ENCODE peak calls at places on chromosomes 3 and 15, in seven cellular contexts. N is SK-N-SH, R is A549, W is HL-60, G is GM12878, D is Panc1, S is K562. C is an unnamed sample.

GRCh38 chr3:97432914-97433313 is 331.6 kb upstream of the ARL6 start:
- DNase-seq in R (no peak), N (no peak), D (no peak), W (no peak), S (no peak), G (no peak), C (peak; percentile 12)

GRCh38 chr3:171810278-171811058 is at the start of gene PLD1:
- DNase-seq in N (peak; percentile 88), R (peak; percentile 79), G (no peak), W (peak; percentile 45), D (no peak), S (peak; percentile 87), C (peak; percentile 71)

GRCh38 chr3:74636981-74637380 is 22.5 kb upstream of the CNTN3 start:
- DNase-seq in W (no peak), D (no peak), N (no peak), G (no peak), R (no peak), S (no peak), C (no peak)

GRCh38 chr15:40219801-40220200 is 19.1 kb upstream of the PAK6 start:
- DNase-seq in G (no peak), N (no peak), D (no peak), W (no peak), R (no peak), S (no peak), C (no peak)

GRCh38 chr3:142888484-142889262 is at the start of gene PCOLCE2:
- DNase-seq in D (no peak), G (no peak), W (no peak), S (peak; percentile 36), N (peak; percentile 73), R (peak; percentile 66), C (peak; percentile 64)

GRCh38 chr3:50525987-50526386 is 22.6 kb upstream of the CACNA2D2 start:
- DNase-seq in S (peak; percentile 87), W (peak; percentile 67), D (no peak), R (peak; percentile 40), G (no peak), N (no peak), C (peak; percentile 92)

GRCh38 chr3:901953-902778 is 190.7 kb upstream of the CNTN6 start:
- DNase-seq in D (no peak), N (peak; percentile 3), S (peak; percentile 8), W (no peak), R (peak; percentile 10), G (no peak), C (peak; percentile 40)

GRCh38 chr3:33787328-33788009 is 11.0 kb upstream of the PDCD6IP start:
- DNase-seq in D (peak; percentile 39), W (peak; percentile 28), N (peak; percentile 64), G (no peak), S (peak; percentile 77), R (peak; percentile 72), C (peak; percentile 92)

GRCh38 chr3:21273256-21273999 is 477.6 kb downstream of the ZNF385D start:
- DNase-seq in R (no peak), G (no peak), N (peak; percentile 61), D (no peak), W (no peak), S (no peak), C (no peak)

GRCh38 chr3:79670178-79670577 is 97.6 kb downstream of the ROBO1 start:
- DNase-seq in G (no peak), N (no peak), R (no peak), S (no peak), W (no peak), D (no peak), C (no peak)

DNA sequence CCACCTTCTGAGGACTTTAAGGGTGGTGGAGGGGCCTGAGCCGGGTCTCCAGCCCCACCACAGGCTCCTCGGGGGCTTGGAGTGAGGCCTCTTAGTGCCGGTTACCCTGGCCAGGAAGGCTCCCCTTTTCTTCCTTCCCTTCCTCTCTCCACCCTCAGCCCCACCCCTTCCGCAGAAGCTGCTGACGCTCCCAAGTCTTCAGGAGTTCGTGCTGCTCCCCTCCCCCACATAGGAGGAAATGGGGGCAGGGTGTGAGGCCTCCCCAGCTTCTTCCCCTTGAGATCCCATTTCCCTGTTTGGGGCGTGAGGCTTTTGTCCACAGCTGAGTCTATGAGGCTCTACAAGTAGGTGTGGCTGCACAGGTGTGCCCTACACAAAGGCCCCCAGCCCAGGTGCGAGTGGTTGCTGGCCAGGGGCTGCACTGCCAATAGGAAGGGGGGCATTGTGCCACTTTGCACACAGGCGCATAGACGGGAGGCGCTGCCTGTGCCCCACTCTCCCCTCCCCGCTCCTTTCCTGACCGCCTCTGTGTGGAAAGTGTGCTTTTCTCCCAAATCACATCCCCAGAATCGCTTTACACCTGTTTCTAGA is 912 bp upstream of the CALML4 start:
- DNase-seq in S (peak; percentile 82), D (no peak), R (no peak), W (peak; percentile 73), N (no peak), G (no peak), C (peak; percentile 83)
- TF ChIP-seq REST in S (no peak), D (no peak), R (no peak), W (no peak), N (no peak), G (no peak), C (no peak)

DNA sequence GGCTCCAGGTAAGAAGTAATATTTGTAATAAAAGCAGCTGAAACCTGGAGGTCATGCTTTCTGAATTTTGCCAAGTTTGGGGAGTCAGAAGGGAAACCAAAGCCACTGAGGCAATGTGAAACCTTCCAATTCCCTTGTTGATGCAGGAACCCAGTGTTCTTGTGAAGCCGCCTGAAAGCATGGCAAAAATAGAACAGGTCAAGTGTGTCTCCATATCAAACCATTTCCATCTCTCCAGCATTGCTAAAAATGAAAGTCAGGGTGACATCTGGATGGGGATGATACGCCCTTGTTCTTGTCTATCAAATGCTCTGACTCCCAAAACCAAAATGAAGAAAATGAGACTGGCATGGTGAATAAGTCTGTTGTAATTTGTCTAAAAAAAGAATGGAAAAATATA is 362.5 kb downstream of the VPS13C start:
- DNase-seq in N (no peak), G (no peak), R (no peak), S (no peak), W (no peak), D (no peak), C (no peak)
- TF ChIP-seq REST in N (no peak), G (no peak), R (no peak), S (no peak), W (no peak), D (no peak), C (no peak)

GRCh38 chr3:184361532-184361931 is at the start of the genes CLCN2 and POLR2H:
- DNase-seq in D (no peak), S (peak; percentile 74), W (peak; percentile 59), G (no peak), N (peak; percentile 89), R (no peak), C (peak; percentile 80)

GRCh38 chr3:184360834-184361531 is 422 bp downstream of the CLCN2 start:
- DNase-seq in D (no peak), S (no peak), N (no peak), R (no peak), G (no peak), W (no peak), C (no peak)

GRCh38 chr3:184362668-184363540 is 1.4 kb downstream of the POLR2H start:
- DNase-seq in N (peak; percentile 94), G (peak; percentile 94), W (peak; percentile 95), S (peak; percentile 95), R (peak; percentile 78), D (peak; percentile 90), C (peak; percentile 99)

GRCh38 chr3:184360070-184360833 is 1.2 kb downstream of the CLCN2 start:
- DNase-seq in R (no peak), G (no peak), S (no peak), W (no peak), D (no peak), N (no peak), C (no peak)

GRCh38 chr3:184361932-184362667 is 590 bp downstream of the POLR2H start:
- DNase-seq in R (peak; percentile 36), D (peak; percentile 61), N (peak; percentile 85), S (peak; percentile 54), G (no peak), W (peak; percentile 77), C (peak; percentile 54)
- TF ChIP-seq REST in R (no peak), D (no peak), N (no peak), S (no peak), G (no peak), W (no peak), C (no peak)

GRCh38 chr15:74614744-74615312 is 808 bp upstream of the CLK3 start:
- DNase-seq in W (peak; percentile 67), G (peak; percentile 62), R (no peak), D (no peak), S (peak; percentile 92), N (peak; percentile 71), C (peak; percentile 66)
- TF ChIP-seq REST in W (no peak), G (no peak), R (peak; percentile 36), D (no peak), S (no peak), N (no peak), C (no peak)

GRCh38 chr15:79779739-79780138 is 117.1 kb downstream of the MTHFS start:
- DNase-seq in W (no peak), S (no peak), D (no peak), R (no peak), G (peak; percentile 34), N (no peak), C (no peak)
- TF ChIP-seq REST in W (no peak), S (no peak), D (no peak), R (no peak), G (no peak), N (no peak), C (no peak)

C was measured in GM23338.